ENCODE peak calls at places on chromosomes 1 and 21, in nine cellular contexts. P is IMR-90; A is heart right ventricle; M is CD8-positive, alpha-beta memory T cell; G is HCT116; O is thyroid gland; C is tibial nerve; Z is SJSA1; N is PC-3. K is an unnamed sample. For H3K9me3, the result is how much of the 10 kb centered on the place peaks cover.

GRCh38 chr1:85282424-85282823 is 6.0 kb upstream of the BCL10 start:
- DNase-seq in A (no peak), G (peak), Z (no peak), N (peak), O (no peak), M (no peak), P (no peak), C (no peak), K (no peak)

GRCh38 chr1:156725683-156726280 is 2.5 kb upstream of the METTL25B start:
- DNase-seq in C (peak), A (peak), M (peak), N (peak), O (peak), Z (peak), G (peak), P (peak), K (peak)

GRCh38 chr1:22507582-22507981 is 55.7 kb upstream of the EPHA8 start:
- DNase-seq in P (no peak), O (no peak), G (no peak), Z (no peak), A (no peak), M (no peak), N (no peak), C (no peak), K (no peak)

GRCh38 chr1:109793486-109794318 is 30.0 kb upstream of the EPS8L3 start:
- DNase-seq in Z (no peak), C (no peak), O (peak), N (peak), M (no peak), G (peak), P (peak), A (peak), K (no peak)

GRCh38 chr1:167685844-167686243 is 35.9 kb upstream of the MPZL1 start:
- DNase-seq in N (no peak), Z (no peak), G (no peak), O (no peak), M (no peak), C (no peak), P (no peak), A (no peak), K (no peak)

GRCh38 chr1:59595774-59596173 is 219.0 kb upstream of the HOOK1 start:
- DNase-seq in M (no peak), P (peak), Z (peak), N (peak), O (no peak), G (no peak), A (no peak), C (no peak), K (no peak)

GRCh38 chr1:184002071-184002470 is 35.5 kb downstream of the COLGALT2 start:
- DNase-seq in G (peak), C (no peak), M (no peak), Z (peak), N (peak), O (no peak), A (peak), P (peak), K (no peak)

GRCh38 chr1:11478571-11479374 is at the start of gene DISP3:
- DNase-seq in N (peak), O (peak), A (peak), M (peak), Z (peak), C (no peak), P (peak), G (peak), K (peak)

GRCh38 chr1:23370744-23371710 is 1.4 kb upstream of the ZNF436 start:
- DNase-seq in G (no peak), O (peak), N (peak), P (no peak), C (no peak), M (no peak), Z (peak), A (peak), K (no peak)

GRCh38 chr1:94237291-94238226 is at the start of gene ARHGAP29:
- DNase-seq in M (peak), P (peak), A (peak), Z (peak), C (peak), G (peak), O (peak), N (peak), K (peak)

GRCh38 chr1:240055978-240056772 is 35.5 kb upstream of the FMN2 start:
- DNase-seq in P (no peak), M (no peak), A (no peak), G (no peak), O (no peak), Z (no peak), N (no peak), C (no peak), K (no peak)

GRCh38 chr1:53107570-53108322 is 34.7 kb downstream of the SLC1A7 start:
- DNase-seq in O (no peak), A (no peak), M (no peak), Z (peak), G (no peak), C (no peak), N (peak), P (peak), K (no peak)

GRCh38 chr1:50080904-50081586 is 27.7 kb upstream of the ELAVL4 start:
- DNase-seq in P (no peak), M (no peak), Z (no peak), G (no peak), A (no peak), C (no peak), O (peak), N (peak), K (no peak)

GRCh38 chr1:210618379-210618778 is 289.7 kb downstream of the HHAT start:
- DNase-seq in P (no peak), M (no peak), N (no peak), O (no peak), Z (no peak), A (no peak), G (no peak), C (no peak), K (no peak)

GRCh38 chr1:10432910-10433785 is 2.9 kb downstream of the CENPS start:
- DNase-seq in Z (no peak), C (no peak), O (no peak), P (no peak), M (no peak), N (no peak), G (no peak), A (no peak), K (no peak)

GRCh38 chr1:109879881-109880525 is 30.6 kb upstream of the CSF1 start:
- DNase-seq in C (no peak), Z (no peak), N (no peak), O (no peak), M (no peak), P (no peak), G (no peak), A (no peak), K (no peak)

GRCh38 chr1:40820911-40821693 is 37.5 kb downstream of the KCNQ4 start:
- DNase-seq in Z (no peak), G (no peak), C (no peak), N (no peak), O (no peak), A (no peak), M (no peak), P (no peak), K (no peak)

GRCh38 chr1:245874942-245875580 is 632.0 kb downstream of the SMYD3 start:
- DNase-seq in A (peak), N (no peak), M (no peak), P (peak), C (peak), G (no peak), O (peak), Z (peak), K (no peak)

GRCh38 chr1:112706505-112707216 is at the start of gene RHOC:
- DNase-seq in N (peak), A (peak), P (peak), Z (peak), O (peak), C (peak), G (no peak), M (peak), K (peak)

GRCh38 chr21:46325073-46325912 is 1.3 kb downstream of the PCNT start:
- DNase-seq in A (peak), M (no peak), C (no peak), P (peak), O (peak), N (peak), Z (peak), G (peak), K (peak)

GRCh38 chr1:160646711-160647328 is at the start of gene SLAMF1:
- DNase-seq in O (no peak), A (no peak), N (no peak), Z (no peak), C (no peak), P (no peak), M (peak), G (no peak), K (no peak)

GRCh38 chr1:116819081-116819480 is 64.9 kb downstream of the CD2 start:
- DNase-seq in P (no peak), M (no peak), N (no peak), C (no peak), A (no peak), Z (no peak), O (no peak), G (no peak), K (no peak)

GRCh38 chr1:54811066-54811465 is 9.9 kb upstream of the TTC22 start:
- DNase-seq in P (no peak), A (no peak), O (no peak), G (no peak), C (no peak), M (no peak), N (no peak), Z (no peak), K (no peak)

GRCh38 chr1:3570081-3570986 is 41.0 kb downstream of the MEGF6 start:
- DNase-seq in C (no peak), M (no peak), P (no peak), N (peak), A (no peak), Z (no peak), O (peak), G (no peak), K (no peak)

GRCh38 chr1:236888126-236888525 is 93.0 kb downstream of the MTR start:
- DNase-seq in A (no peak), P (no peak), G (no peak), C (no peak), O (no peak), M (no peak), Z (no peak), N (no peak), K (no peak)

GRCh38 chr1:199122532-199123311 is 483.9 kb downstream of the PTPRC start:
- DNase-seq in N (peak), M (no peak), Z (no peak), C (no peak), O (no peak), P (peak), G (no peak), A (no peak), K (no peak)

GRCh38 chr21:45749974-45750373 is 106.4 kb downstream of the PCBP3 start:
- DNase-seq in P (no peak), C (no peak), Z (no peak), O (no peak), N (no peak), A (no peak), G (no peak), M (no peak), K (no peak)

GRCh38 chr1:210655511-210655910 is 326.8 kb downstream of the HHAT start:
- DNase-seq in N (no peak), A (no peak), C (no peak), P (peak), M (no peak), O (no peak), G (no peak), Z (no peak), K (no peak)

GRCh38 chr1:231040019-231040799 is at the start of gene FAM89A:
- DNase-seq in N (peak), A (peak), O (peak), Z (no peak), M (peak), C (peak), G (peak), P (no peak), K (peak)

GRCh38 chr1:72845342-72845741 is 563.0 kb upstream of the NEGR1 start:
- DNase-seq in P (no peak), M (no peak), Z (no peak), N (peak), C (no peak), A (no peak), O (no peak), G (no peak), K (no peak)

GRCh38 chr21:20207335-20207734 is 790.9 kb upstream of the NCAM2 start:
- DNase-seq in M (no peak), O (no peak), A (no peak), N (no peak), P (no peak), G (no peak), C (no peak), Z (no peak), K (no peak)
- H3K9me3 ChIP-seq in M (under half), O (under half), A (under half), N (under half), P (under half), G (under half), C (under half), Z (under half), K (under half)

DNA sequence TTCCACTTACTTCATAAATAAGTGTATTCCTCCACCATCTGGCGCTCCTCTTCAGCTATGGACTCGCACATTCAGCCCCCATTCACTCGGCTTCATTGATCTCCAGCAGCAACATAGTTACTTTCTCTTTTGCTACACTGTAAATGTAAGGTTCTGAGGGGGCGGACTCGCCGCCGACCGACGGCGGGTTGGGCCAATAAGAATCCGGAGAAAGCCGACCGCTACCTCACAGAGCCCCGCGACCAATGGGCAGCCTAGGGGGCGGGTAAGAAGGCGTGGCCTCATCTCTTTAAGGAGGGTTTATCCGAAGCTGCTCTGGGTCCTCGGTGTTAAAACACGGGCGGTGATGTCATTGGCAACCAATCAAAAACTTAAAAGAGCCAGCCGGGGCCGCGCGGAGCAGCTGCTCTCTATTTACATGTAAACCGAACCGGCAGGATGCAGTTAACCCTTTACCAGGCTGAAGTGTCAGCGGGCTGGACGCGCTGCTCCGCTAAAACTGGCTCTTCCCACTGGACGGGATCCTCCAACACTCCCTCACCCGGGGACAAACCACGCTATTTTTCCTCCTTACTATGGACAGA is at the start of gene DUSP10:
- DNase-seq in P (peak), O (peak), G (peak), N (peak), Z (peak), A (peak), M (peak), C (peak), K (peak)
- H3K9me3 ChIP-seq in P (under half), O (under half), G (under half), N (under half), Z (under half), A (under half), M (under half), C (under half), K (under half)

DNA sequence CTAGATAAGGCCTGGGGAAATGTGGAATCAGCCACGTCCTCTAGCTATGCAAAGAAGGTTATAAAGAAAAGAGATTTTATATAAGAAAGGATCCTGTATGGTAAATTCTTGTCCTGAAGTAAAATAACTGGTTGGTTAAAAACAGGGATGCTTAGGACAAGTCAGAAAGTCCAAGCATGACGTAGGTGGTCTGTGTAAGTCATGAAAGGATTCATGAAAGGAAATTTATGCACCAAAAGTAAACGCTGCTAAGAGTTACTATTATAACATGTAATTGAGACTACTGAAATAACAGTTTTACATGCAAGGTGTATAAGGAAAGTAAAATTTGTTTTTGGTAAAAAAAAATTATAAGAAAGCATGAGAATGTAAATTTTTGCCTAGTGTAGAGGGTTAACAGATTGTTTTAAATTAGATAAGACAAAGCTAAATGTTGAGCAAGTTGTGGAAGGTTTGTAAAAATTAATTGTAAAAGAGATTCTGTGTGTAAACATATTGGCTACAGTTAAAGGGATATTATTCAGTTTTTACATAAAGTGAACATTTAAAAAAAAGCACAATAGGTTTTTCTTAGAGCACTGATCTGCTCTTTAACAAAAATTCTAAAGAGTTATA is 43.9 kb downstream of the PIGK start:
- DNase-seq in A (no peak), P (peak), C (no peak), Z (no peak), N (peak), M (no peak), O (no peak), G (peak), K (no peak)
- H3K9me3 ChIP-seq in A (under half), P (under half), C (under half), Z (under half), N (under half), M (under half), O (under half), G (under half), K (under half)

DNA sequence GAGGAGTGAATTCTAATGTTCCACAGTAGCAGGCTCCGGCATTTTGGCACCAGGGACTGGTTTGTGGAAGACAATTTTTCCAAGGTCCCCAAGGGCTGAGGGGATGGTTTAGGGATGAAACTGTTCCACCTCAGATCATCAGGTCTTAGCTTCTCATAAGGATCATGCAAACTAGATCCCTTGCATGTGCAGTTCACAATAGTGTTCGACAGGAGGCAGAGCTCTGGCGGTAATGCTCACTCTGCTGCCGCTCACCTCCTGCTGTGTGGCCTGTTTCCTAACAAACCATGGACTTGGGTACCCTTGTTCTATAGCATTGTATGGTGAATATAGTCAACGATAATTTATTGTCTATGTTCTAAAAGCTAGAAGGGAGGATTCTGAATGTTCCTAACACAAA is 16.6 kb downstream of the CRNN start:
- DNase-seq in G (peak), C (no peak), A (no peak), M (no peak), Z (no peak), N (peak), P (no peak), O (no peak), K (no peak)
- H3K9me3 ChIP-seq in G (under half), C (under half), A (under half), M (under half), Z (under half), N (under half), P (under half), O (under half), K (under half)

GRCh38 chr1:100316622-100317021 is 35.7 kb upstream of the CDC14A start:
- DNase-seq in G (no peak), C (no peak), M (no peak), P (no peak), N (no peak), O (no peak), Z (no peak), A (no peak), K (no peak)
- H3K9me3 ChIP-seq in G (under half), C (under half), M (under half), P (under half), N (under half), O (under half), Z (under half), A (under half), K (under half)

GRCh38 chr1:30040081-30041019 is 683.0 kb downstream of the MATN1 start:
- DNase-seq in N (no peak), O (no peak), G (no peak), A (no peak), P (no peak), M (no peak), C (no peak), Z (no peak), K (no peak)

GRCh38 chr1:30039354-30040080 is 683.9 kb downstream of the MATN1 start:
- DNase-seq in O (no peak), P (no peak), C (no peak), M (no peak), N (no peak), G (no peak), Z (no peak), A (no peak), K (no peak)

GRCh38 chr1:30037251-30038118 is 685.9 kb downstream of the MATN1 start:
- DNase-seq in M (no peak), G (no peak), N (no peak), P (no peak), C (no peak), A (no peak), O (no peak), Z (no peak), K (no peak)

GRCh38 chr1:30036666-30037065 is 686.7 kb downstream of the MATN1 start:
- DNase-seq in M (no peak), C (no peak), O (no peak), Z (no peak), A (no peak), G (no peak), P (no peak), N (no peak), K (no peak)

DNA sequence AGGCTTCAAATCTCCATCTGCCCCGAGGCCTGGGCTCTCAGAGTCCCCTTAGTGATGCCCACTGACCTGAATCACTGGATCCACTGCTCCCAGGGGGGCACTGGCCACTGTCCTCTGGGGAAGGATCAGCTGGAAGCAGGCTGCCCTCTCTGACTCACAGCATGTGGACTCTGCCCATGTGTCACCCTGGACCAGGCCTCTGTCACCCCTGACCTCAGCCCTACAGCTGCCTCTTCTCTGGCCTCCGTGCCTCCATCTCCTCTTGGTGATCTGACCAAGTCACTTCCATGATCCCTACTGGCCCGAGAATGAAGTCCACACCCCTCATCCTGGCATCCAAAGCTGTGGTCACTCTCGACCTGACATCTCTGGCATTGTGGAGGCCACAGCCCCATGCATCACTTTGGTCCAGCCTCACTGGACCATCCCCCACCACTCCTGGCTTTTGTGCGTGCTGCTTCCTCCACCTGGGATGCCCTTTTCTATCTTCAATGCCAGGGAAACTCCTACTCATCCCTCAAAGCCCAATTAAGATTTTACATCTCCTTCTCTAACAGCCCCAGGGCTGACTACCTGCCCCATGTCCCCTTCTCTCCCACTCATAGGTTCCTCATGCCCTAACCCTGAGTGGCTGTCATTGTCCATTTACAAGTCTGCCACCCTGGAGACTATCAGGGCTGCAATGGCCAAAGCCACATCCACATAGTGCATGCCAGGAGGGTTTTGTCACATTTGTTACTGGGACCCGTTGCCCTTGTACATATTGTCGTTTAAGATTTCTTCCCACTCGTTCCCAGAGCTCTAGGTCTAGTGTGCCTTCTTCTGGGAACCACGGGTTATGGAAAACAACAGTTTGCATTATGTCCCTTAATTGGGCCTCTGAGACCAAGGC is 685.0 kb downstream of the MATN1 start:
- DNase-seq in P (no peak), G (no peak), M (no peak), A (no peak), Z (no peak), O (no peak), N (no peak), C (no peak), K (no peak)
- H3K9me3 ChIP-seq in P (under half), G (under half), M (under half), A (under half), Z (under half), O (under half), N (under half), C (under half), K (under half)